ENCODE peak calls at places on chromosomes 5 and 9, in six cellular contexts. F is lung; U is H9; X is CD8-positive, alpha-beta T cell; Q is lower lobe of right lung; R is HL-60. Y is an unnamed sample.
A peak's percentile ranks its signal among the peaks of the same experiment; 100 is the strongest.

GRCh38 chr5:93476211-93476851 is 104.7 kb downstream of the NR2F1-AS1 start:
- DNase-seq in F (no peak), X (no peak), Q (no peak), U (no peak), R (no peak), Y (no peak)

GRCh38 chr9:88711719-88712118 is 176.7 kb downstream of the NXNL2 start:
- DNase-seq in Q (no peak), F (no peak), X (no peak), R (no peak), U (no peak), Y (no peak)

GRCh38 chr9:80899208-80899607 is 790.1 kb downstream of the TLE1 start:
- DNase-seq in X (no peak), F (no peak), Q (no peak), R (no peak), U (no peak), Y (no peak)

GRCh38 chr5:94304146-94304545 is 314.3 kb downstream of the KIAA0825 start:
- DNase-seq in F (no peak), R (no peak), U (no peak), Q (no peak), X (no peak), Y (no peak)

GRCh38 chr9:2216591-2216990 is 201.4 kb downstream of the SMARCA2 start:
- DNase-seq in R (no peak), Q (no peak), F (no peak), X (no peak), U (no peak), Y (no peak)

GRCh38 chr5:111310713-111311620 is 86.8 kb downstream of the CAMK4 start:
- DNase-seq in Q (no peak), F (no peak), X (no peak), R (no peak), U (no peak), Y (no peak)

GRCh38 chr5:94180761-94181160 is 437.6 kb downstream of the KIAA0825 start:
- DNase-seq in X (no peak), Q (no peak), F (no peak), U (no peak), R (no peak), Y (no peak)

GRCh38 chr5:176748073-176748966 is 62.0 kb upstream of the UNC5A start:
- DNase-seq in R (no peak), X (no peak), Q (no peak), U (no peak), F (no peak), Y (no peak)

GRCh38 chr5:53482717-53483638 is 2.5 kb downstream of the FST start:
- DNase-seq in F (peak; percentile 35), Q (peak; percentile 55), X (no peak), R (peak; percentile 28), U (peak; percentile 81), Y (peak; percentile 18)

GRCh38 chr9:112839331-112839730 is 51.3 kb downstream of the SLC46A2 start:
- DNase-seq in F (no peak), R (peak; percentile 53), U (no peak), X (no peak), Q (no peak), Y (no peak)

GRCh38 chr9:20989923-20990341 is 41.5 kb downstream of the HACD4 start:
- DNase-seq in F (peak; percentile 32), U (no peak), X (peak; percentile 19), Q (peak; percentile 79), R (peak; percentile 81), Y (no peak)

GRCh38 chr5:65858316-65858715 is 68.1 kb upstream of the ERBIN start:
- DNase-seq in Q (no peak), R (no peak), U (no peak), F (no peak), X (no peak), Y (no peak)

GRCh38 chr9:134134949-134135342 is 936 bp upstream of the WDR5 start:
- DNase-seq in X (no peak), U (peak; percentile 49), R (peak; percentile 15), Q (no peak), F (no peak), Y (no peak)

GRCh38 chr5:133790898-133791297 is 177.5 kb downstream of the C5orf15 start:
- DNase-seq in R (no peak), F (no peak), X (no peak), Q (no peak), U (peak; percentile 22), Y (no peak)

GRCh38 chr5:110945874-110946436 is 125.6 kb upstream of the TSLP start:
- DNase-seq in F (no peak), U (no peak), X (no peak), R (no peak), Q (no peak), Y (no peak)

GRCh38 chr9:95058795-95059386 is 258.6 kb downstream of the FANCC start:
- DNase-seq in U (no peak), X (no peak), R (no peak), F (no peak), Q (no peak), Y (no peak)

GRCh38 chr9:563200-563599 is 278.3 kb upstream of the DMRT1 start:
- DNase-seq in X (no peak), F (no peak), U (no peak), R (no peak), Q (no peak), Y (no peak)

GRCh38 chr9:88998506-88998905 is 7.2 kb downstream of the S1PR3 start:
- DNase-seq in F (no peak), U (no peak), Q (no peak), X (no peak), R (peak; percentile 36), Y (no peak)

GRCh38 chr5:141512390-141513020 is 23.6 kb downstream of the PCDHGC5 start:
- DNase-seq in F (peak; percentile 90), X (peak; percentile 79), U (peak; percentile 97), R (peak; percentile 69), Q (peak; percentile 91), Y (peak; percentile 71)

GRCh38 chr9:110911659-110912473 is 126.4 kb downstream of the LPAR1 start:
- DNase-seq in F (no peak), Q (no peak), U (no peak), R (no peak), X (no peak), Y (no peak)

GRCh38 chr9:103242025-103242424 is 246.9 kb downstream of the CYLC2 start:
- DNase-seq in R (no peak), F (no peak), X (no peak), Q (no peak), U (no peak), Y (no peak)

GRCh38 chr9:95561913-95562312 is 45.1 kb upstream of the PTCH1 start:
- DNase-seq in F (no peak), U (no peak), X (no peak), R (no peak), Q (no peak), Y (no peak)

GRCh38 chr5:148386041-148386440 is 2.3 kb downstream of the FBXO38 start:
- DNase-seq in X (no peak), Q (no peak), R (no peak), U (no peak), F (no peak), Y (no peak)

GRCh38 chr9:9557804-9558334 is 1054.9 kb downstream of the PTPRD start:
- DNase-seq in R (no peak), F (no peak), Q (no peak), U (peak; percentile 42), X (no peak), Y (no peak)

GRCh38 chr9:114156658-114157421 is 1.5 kb downstream of the COL27A1 start:
- DNase-seq in R (no peak), X (no peak), Q (peak; percentile 64), U (peak; percentile 55), F (peak; percentile 43), Y (peak; percentile 36)

GRCh38 chr9:109728696-109729300 is 51.2 kb upstream of the PALM2AKAP2 start:
- DNase-seq in F (no peak), R (no peak), X (no peak), Q (no peak), U (no peak), Y (no peak)

GRCh38 chr9:133526721-133527321 is 2.1 kb upstream of the MYMK start:
- DNase-seq in Q (no peak), F (no peak), U (peak; percentile 74), R (no peak), X (peak; percentile 18), Y (no peak)

DNA sequence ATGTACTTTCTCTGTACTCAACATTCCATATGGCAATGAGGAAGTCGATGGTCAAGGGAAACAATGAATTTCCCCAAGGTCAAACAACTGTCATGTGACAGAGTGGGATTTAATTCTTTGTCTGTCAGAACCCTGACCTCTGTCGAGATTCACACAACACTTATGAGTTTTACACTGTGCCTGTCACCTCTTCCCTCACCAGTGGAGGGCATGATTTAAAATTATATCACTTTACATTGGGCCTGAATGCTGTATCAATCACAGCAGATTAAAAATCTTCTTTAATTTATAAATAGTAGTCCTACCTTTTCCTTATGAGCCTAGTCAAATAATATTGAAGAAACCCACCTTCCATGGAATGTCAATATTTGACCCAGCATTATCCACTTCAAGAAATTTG is 276.7 kb downstream of the CDH10 start:
- DNase-seq in F (no peak), U (no peak), R (no peak), Q (no peak), X (no peak), Y (no peak)
- TF ChIP-seq CTCF in F (no peak), U (peak; percentile 52), R (no peak), Q (no peak), X (no peak), Y (peak; percentile 20)

GRCh38 chr9:24832307-24832706 is 286.6 kb upstream of the IZUMO3 start:
- DNase-seq in X (no peak), F (no peak), U (no peak), R (no peak), Q (no peak), Y (peak; percentile 1)
- TF ChIP-seq CTCF in X (no peak), F (no peak), U (peak; percentile 73), R (no peak), Q (no peak), Y (peak; percentile 64)

GRCh38 chr5:107699425-107699824 is 28.7 kb upstream of the EFNA5 start:
- DNase-seq in U (no peak), Q (no peak), F (no peak), R (no peak), X (no peak), Y (no peak)
- TF ChIP-seq CTCF in U (no peak), Q (no peak), F (no peak), R (no peak), X (no peak), Y (no peak)

GRCh38 chr5:91104062-91104448 is 279.1 kb downstream of the ARRDC3 start:
- DNase-seq in Q (no peak), R (no peak), F (no peak), X (no peak), U (no peak), Y (no peak)

GRCh38 chr5:91111473-91112238 is 271.5 kb downstream of the ARRDC3 start:
- DNase-seq in U (no peak), Q (no peak), R (peak; percentile 42), X (no peak), F (no peak), Y (no peak)

GRCh38 chr5:91110709-91111108 is 272.4 kb downstream of the ARRDC3 start:
- DNase-seq in F (no peak), Q (no peak), U (no peak), R (no peak), X (no peak), Y (no peak)

GRCh38 chr5:91114658-91115057 is 268.5 kb downstream of the ARRDC3 start:
- DNase-seq in Q (no peak), R (no peak), U (no peak), F (no peak), X (no peak), Y (no peak)

DNA sequence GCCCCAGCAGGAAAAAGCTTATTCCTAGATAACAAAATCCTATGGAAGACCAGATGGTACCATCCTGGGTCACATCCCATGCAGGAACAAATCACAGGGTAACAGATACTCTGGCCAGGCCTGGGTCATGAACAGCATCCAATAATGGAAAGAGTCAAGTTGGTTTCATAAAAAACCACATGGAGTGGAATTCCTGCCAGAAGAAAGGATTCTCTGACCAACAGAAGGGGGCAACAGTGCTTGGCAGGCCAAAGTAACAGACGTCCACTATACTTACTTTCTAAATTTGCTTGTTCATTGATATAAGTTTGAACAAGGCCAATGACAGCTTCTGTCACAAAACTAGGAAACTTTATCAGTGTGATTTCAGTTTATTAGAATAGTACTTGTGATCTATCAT is 273.5 kb downstream of the ARRDC3 start:
- DNase-seq in Q (no peak), X (no peak), F (no peak), R (no peak), U (no peak), Y (no peak)
- TF ChIP-seq CTCF in Q (no peak), X (no peak), F (no peak), R (no peak), U (no peak), Y (no peak)

Y was measured in neural crest cell.